ENCODE peak calls at places on chromosome 22, in four cellular contexts. X is effector memory CD4-positive, alpha-beta T cell; P is naive thymus-derived CD8-positive, alpha-beta T cell; C is nucleus accumbens. V is an unnamed sample.

GRCh38 chr22:49210606-49211005 is 617.1 kb downstream of the BRD1 start:
- DNase-seq in P (no peak), C (no peak), X (no peak), V (no peak)

GRCh38 chr22:49751968-49752597 is 75.6 kb downstream of the BRD1 start:
- DNase-seq in P (no peak), X (no peak), C (no peak), V (no peak)

GRCh38 chr22:43967069-43967468 is 11.8 kb downstream of the SAMM50 start:
- DNase-seq in X (no peak), P (no peak), C (no peak), V (no peak)

GRCh38 chr22:41513391-41513790 is 30.9 kb downstream of the POLR3H start:
- DNase-seq in X (no peak), P (no peak), C (peak; percentile 38), V (peak; percentile 55)

GRCh38 chr22:37230673-37231405 is 13.2 kb downstream of the RAC2 start:
- DNase-seq in P (no peak), C (no peak), X (peak; percentile 56), V (no peak)

GRCh38 chr22:29233503-29233902 is 27.8 kb downstream of the EMID1 start:
- DNase-seq in X (no peak), P (no peak), C (no peak), V (no peak)

GRCh38 chr22:28923826-28924732 is 40.7 kb downstream of the ZNRF3 start:
- DNase-seq in P (no peak), X (no peak), C (peak; percentile 37), V (peak; percentile 62)

GRCh38 chr22:19918332-19919106 is 23.1 kb upstream of the COMT start:
- DNase-seq in P (no peak), C (no peak), X (no peak), V (no peak)